ENCODE peak calls at places on chromosomes 3 and 15, in seven cellular contexts. Y is foreskin fibroblast; X is Daoy; Q is islet precursor cell; U is cardiac fibroblast; R is activated CD4-positive, alpha-beta T cell treated with anti-CD3 and anti-CD28 coated beads, Interleukin-2, amount 50 U/mL, for 4 hours; L is C1 segment of cervical spinal cord. N is an unnamed sample.
A peak's percentile ranks its signal among the peaks of the same experiment; 100 is the strongest.

GRCh38 chr3:39849992-39850706 is 40.7 kb downstream of the MYRIP start:
- DNase-seq in X (no peak), Q (peak; percentile 52), L (no peak), R (no peak), U (no peak), Y (no peak), N (no peak)

GRCh38 chr3:20154928-20155327 is 31.1 kb downstream of the SGO1 start:
- DNase-seq in X (no peak), Y (no peak), Q (no peak), R (no peak), L (no peak), U (no peak), N (no peak)

GRCh38 chr15:28921336-28921735 is 35.6 kb downstream of the APBA2 start:
- DNase-seq in X (no peak), R (no peak), L (no peak), Q (no peak), Y (no peak), U (no peak), N (no peak)

GRCh38 chr3:137134431-137134830 is 176.6 kb downstream of the IL20RB start:
- DNase-seq in R (no peak), Q (no peak), X (no peak), Y (no peak), L (no peak), U (no peak), N (no peak)

GRCh38 chr15:61750271-61751084 is 309.8 kb downstream of the VPS13C start:
- DNase-seq in L (no peak), R (no peak), Y (no peak), X (no peak), U (no peak), Q (no peak), N (no peak)

GRCh38 chr3:187063286-187064081 is 75.8 kb downstream of the RPL39L start:
- DNase-seq in L (no peak), Y (no peak), Q (peak; percentile 61), X (peak; percentile 28), U (peak; percentile 20), R (no peak), N (no peak)

GRCh38 chr15:71278989-71279756 is 163.9 kb downstream of the THSD4 start:
- DNase-seq in U (peak; percentile 97), L (no peak), Q (no peak), X (peak; percentile 94), R (no peak), Y (peak; percentile 94), N (peak; percentile 97)

GRCh38 chr3:106447902-106448301 is 579.1 kb upstream of the CBLB start:
- DNase-seq in X (no peak), U (no peak), Y (no peak), L (no peak), R (no peak), Q (no peak), N (peak; percentile 9)

GRCh38 chr3:133644768-133645167 is 17.0 kb downstream of the TOPBP1 start:
- DNase-seq in X (peak; percentile 54), U (peak; percentile 80), L (no peak), Y (peak; percentile 63), Q (no peak), R (no peak), N (peak; percentile 64)

GRCh38 chr15:25415217-25415616 is 23.6 kb downstream of the UBE3A start:
- DNase-seq in R (no peak), X (no peak), Y (no peak), Q (no peak), U (no peak), L (no peak), N (no peak)

GRCh38 chr3:105865867-105866350 is 2.9 kb downstream of the CBLB start:
- DNase-seq in U (no peak), L (no peak), X (no peak), Y (no peak), Q (no peak), R (no peak), N (no peak)

GRCh38 chr3:103085465-103085864 is 650.6 kb downstream of the ZPLD1 start:
- DNase-seq in L (no peak), Y (no peak), Q (no peak), U (no peak), X (no peak), R (no peak), N (no peak)

GRCh38 chr3:115164374-115165221 is 17.5 kb upstream of the ZBTB20 start:
- DNase-seq in X (no peak), L (no peak), Y (no peak), Q (no peak), R (no peak), U (no peak), N (no peak)

GRCh38 chr3:104519968-104520655 is 846.6 kb upstream of the ALCAM start:
- DNase-seq in X (no peak), Q (no peak), R (no peak), U (no peak), L (no peak), Y (no peak), N (no peak)

GRCh38 chr3:150723946-150724345 is 20.2 kb upstream of the ERICH6 start:
- DNase-seq in Y (no peak), R (no peak), U (no peak), L (no peak), X (no peak), Q (no peak), N (no peak)

GRCh38 chr15:46316024-46316423 is 681.2 kb downstream of the SQOR start:
- DNase-seq in Y (no peak), Q (no peak), X (no peak), L (no peak), R (no peak), U (no peak), N (no peak)

GRCh38 chr3:95752199-95752598 is 1062.2 kb upstream of the EPHA6 start:
- DNase-seq in X (no peak), U (no peak), Y (no peak), R (no peak), L (no peak), Q (no peak), N (no peak)

GRCh38 chr15:57611938-57612337 is 20.2 kb downstream of the MYZAP start:
- DNase-seq in U (peak; percentile 45), X (peak; percentile 40), R (no peak), Y (peak; percentile 11), Q (peak; percentile 58), L (no peak), N (peak; percentile 50)

GRCh38 chr3:126083511-126083912 is 412 bp downstream of the SLC41A3 start:
- DNase-seq in R (no peak), Q (peak; percentile 79), L (no peak), X (peak; percentile 63), U (peak; percentile 37), Y (peak; percentile 29), N (peak; percentile 25)

GRCh38 chr3:104696470-104696869 is 670.2 kb upstream of the ALCAM start:
- DNase-seq in L (no peak), U (no peak), Q (no peak), R (no peak), Y (no peak), X (no peak), N (no peak)

GRCh38 chr3:122969585-122970453 is 57.7 kb downstream of the SEMA5B start:
- DNase-seq in U (peak; percentile 73), L (no peak), Q (no peak), Y (peak; percentile 33), R (no peak), X (peak; percentile 53), N (peak; percentile 36)

GRCh38 chr3:188792788-188793187 is 379.0 kb upstream of the TPRG1 start:
- DNase-seq in U (peak; percentile 45), R (no peak), L (no peak), X (no peak), Q (peak; percentile 69), Y (no peak), N (peak; percentile 22)

GRCh38 chr3:181326637-181327223 is 337.2 kb upstream of the DNAJC19 start:
- DNase-seq in L (no peak), Q (no peak), Y (no peak), X (peak; percentile 10), U (peak; percentile 25), R (no peak), N (no peak)

GRCh38 chr3:15646924-15647511 is 45.5 kb downstream of the BTD start:
- DNase-seq in L (no peak), Y (peak; percentile 99), R (no peak), X (peak; percentile 95), Q (peak; percentile 95), U (peak; percentile 97), N (peak; percentile 98)

GRCh38 chr3:161316006-161316689 is 55.2 kb downstream of the SPTSSB start:
- DNase-seq in R (no peak), Y (peak; percentile 28), X (peak; percentile 46), Q (no peak), U (peak; percentile 1), L (no peak), N (peak; percentile 43)

N was measured in fibroblast of gingiva.